ENCODE peak calls at places on chromosomes 6 and 20, in four cellular contexts. H is upper lobe of right lung, N is GM13976, B is fibroblast of pulmonary artery. G is an unnamed sample.

GRCh38 chr6:140921366-140922226 is 1211.1 kb upstream of the GJE1 start:
- DNase-seq in H (no peak), B (peak; percentile 88), N (no peak), G (no peak)

GRCh38 chr6:130513770-130514169 is 148.0 kb downstream of the TMEM200A start:
- DNase-seq in B (peak; percentile 39), N (peak; percentile 31), H (no peak), G (no peak)

GRCh38 chr6:89310929-89311328 is 4.2 kb downstream of the GABRR2 start:
- DNase-seq in N (no peak), H (no peak), B (no peak), G (no peak)

GRCh38 chr20:17504898-17505663 is 26.1 kb downstream of the BFSP1 start:
- DNase-seq in N (peak; percentile 74), B (peak; percentile 71), H (peak; percentile 85), G (peak; percentile 60)

GRCh38 chr20:45051497-45052060 is 49.3 kb downstream of the KCNS1 start:
- DNase-seq in B (no peak), N (peak; percentile 23), H (no peak), G (no peak)

GRCh38 chr20:45947110-45947866 is 12.8 kb downstream of the PCIF1 start:
- DNase-seq in B (no peak), H (no peak), N (no peak), G (no peak)

GRCh38 chr6:24879351-24879750 is 56.4 kb downstream of the RIPOR2 start:
- DNase-seq in N (no peak), B (no peak), H (no peak), G (no peak)

GRCh38 chr6:12134581-12134980 is 122.5 kb downstream of the HIVEP1 start:
- DNase-seq in H (no peak), B (no peak), N (no peak), G (no peak)

GRCh38 chr6:38935051-38935450 is 113.5 kb upstream of the GLP1R start:
- DNase-seq in H (no peak), B (peak; percentile 1), N (no peak), G (no peak)

GRCh38 chr6:38933426-38933825 is 115.2 kb upstream of the GLP1R start:
- DNase-seq in H (no peak), N (no peak), B (peak; percentile 7), G (no peak)

GRCh38 chr6:38925110-38925509 is 123.5 kb upstream of the GLP1R start:
- DNase-seq in N (no peak), H (no peak), B (no peak), G (no peak)

DNA sequence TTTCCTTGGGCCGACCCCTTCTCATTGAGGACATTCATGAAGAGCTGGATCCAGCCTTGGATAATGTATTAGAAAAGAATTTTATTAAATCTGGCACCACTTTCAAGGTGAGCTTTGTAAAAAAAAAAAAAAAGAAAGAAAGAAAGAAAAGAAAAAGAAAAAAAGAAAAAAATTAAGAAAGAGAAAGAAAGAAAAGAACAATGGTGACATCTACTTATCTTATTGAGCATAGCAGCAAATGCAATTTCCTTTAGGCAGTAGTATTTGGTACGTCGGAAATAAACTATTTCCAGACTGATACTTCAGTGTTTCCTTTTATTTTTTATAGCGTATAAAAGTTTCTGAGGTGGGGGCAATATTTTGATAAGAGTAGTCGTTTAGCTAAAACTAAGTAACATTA is 119.0 kb upstream of the GLP1R start:
- DNase-seq in H (no peak), N (no peak), B (no peak), G (no peak)
- TF ChIP-seq CTCF in H (no peak), N (no peak), B (no peak), G (no peak)

GRCh38 chr20:62963614-62964397 is 11.3 kb downstream of the SLC17A9 start:
- DNase-seq in N (no peak), B (no peak), H (no peak), G (no peak)

GRCh38 chr20:62964700-62965099 is 12.2 kb downstream of the SLC17A9 start:
- DNase-seq in N (no peak), H (no peak), B (no peak), G (no peak)

GRCh38 chr20:62966212-62967148 is 14.0 kb downstream of the SLC17A9 start:
- DNase-seq in H (no peak), B (no peak), N (no peak), G (no peak)

GRCh38 chr20:62967149-62967501 is 14.6 kb downstream of the SLC17A9 start:
- DNase-seq in H (no peak), B (no peak), N (no peak), G (no peak)

GRCh38 chr20:62965363-62965771 is 12.9 kb downstream of the SLC17A9 start:
- DNase-seq in N (no peak), B (no peak), H (peak; percentile 65), G (no peak)
- TF ChIP-seq CTCF in N (no peak), B (no peak), H (no peak), G (no peak)

GRCh38 chr20:63572071-63572787 is 1.8 kb downstream of the HELZ2 start:
- DNase-seq in N (no peak), H (no peak), B (no peak), G (no peak)

GRCh38 chr20:63574156-63574828 is at the start of gene HELZ2:
- DNase-seq in H (peak; percentile 89), B (peak; percentile 50), N (peak; percentile 89), G (peak; percentile 90)

GRCh38 chr20:63574829-63575720 is 1.0 kb upstream of the HELZ2 start:
- DNase-seq in B (peak; percentile 19), H (no peak), N (no peak), G (no peak)

GRCh38 chr20:63573739-63574131 is 304 bp downstream of the HELZ2 start:
- DNase-seq in H (no peak), B (no peak), N (no peak), G (peak; percentile 23)

GRCh38 chr20:63572788-63573738 is 976 bp downstream of the HELZ2 start:
- DNase-seq in H (no peak), N (no peak), B (no peak), G (no peak)
- TF ChIP-seq CTCF in H (no peak), N (no peak), B (peak; percentile 7), G (no peak)

GRCh38 chr20:59123011-59123676 is 40.5 kb upstream of the ZNF831 start:
- DNase-seq in H (no peak), B (no peak), N (no peak), G (no peak)

GRCh38 chr20:59123677-59124060 is 40.0 kb upstream of the ZNF831 start:
- DNase-seq in B (no peak), N (no peak), H (no peak), G (no peak)

GRCh38 chr20:59125332-59125731 is 38.3 kb upstream of the ZNF831 start:
- DNase-seq in B (no peak), H (no peak), N (no peak), G (no peak)

GRCh38 chr20:59124326-59125029 is 39.1 kb upstream of the ZNF831 start:
- DNase-seq in N (no peak), B (no peak), H (no peak), G (no peak)

DNA sequence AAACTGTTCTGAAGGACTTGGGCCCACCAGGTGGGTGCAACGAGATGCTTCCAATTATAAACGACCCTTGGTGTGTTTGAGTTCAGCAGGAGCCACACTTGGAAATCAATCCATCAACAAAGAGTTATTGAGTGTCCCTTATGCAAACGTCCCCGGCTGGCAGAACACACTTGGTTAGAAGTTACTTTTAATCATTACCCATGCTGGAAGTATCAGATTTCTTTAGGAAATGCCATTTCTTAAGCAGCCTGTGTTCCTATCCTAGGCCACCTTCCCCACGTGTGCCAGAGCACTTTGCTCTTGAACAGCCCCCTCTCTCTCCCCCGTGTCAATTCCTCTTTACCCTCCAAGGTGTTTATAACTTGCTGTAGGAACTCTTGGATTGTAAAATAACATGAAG is 37.7 kb upstream of the ZNF831 start:
- DNase-seq in N (no peak), H (no peak), B (no peak), G (no peak)
- TF ChIP-seq CTCF in N (no peak), H (no peak), B (no peak), G (no peak)